ENCODE peak calls at places on chromosomes 1 and 21, in seven cellular contexts. B, M, R, L, J, K and W are unnamed samples.

GRCh38 chr1:24727490-24728214 is 17.6 kb upstream of the CLIC4 start:
- DNase-seq in B (peak), M (peak), R (peak), L (peak), J (peak), K (peak), W (no peak)

GRCh38 chr1:93690921-93691789 is 9.5 kb upstream of the BCAR3 start:
- DNase-seq in B (no peak), M (no peak), R (no peak), L (no peak), J (no peak), K (no peak), W (no peak)

GRCh38 chr1:38489844-38490270 is 369.7 kb downstream of the RRAGC start:
- DNase-seq in B (no peak), M (peak), R (peak), L (peak), J (no peak), K (no peak), W (peak)

GRCh38 chr1:39394598-39394997 is 96.8 kb upstream of the BMP8A start:
- DNase-seq in B (no peak), M (no peak), R (no peak), L (no peak), J (no peak), K (no peak), W (no peak)

GRCh38 chr21:17441370-17441769 is 71.5 kb upstream of the CXADR start:
- DNase-seq in B (no peak), M (no peak), R (peak), L (peak), J (no peak), K (peak), W (no peak)

GRCh38 chr1:66505671-66506392 is 28.1 kb upstream of the SGIP1 start:
- DNase-seq in B (no peak), M (no peak), R (peak), L (peak), J (no peak), K (peak), W (no peak)

GRCh38 chr1:199279872-199280649 is 641.2 kb downstream of the PTPRC start:
- DNase-seq in B (no peak), M (no peak), R (peak), L (peak), J (no peak), K (peak), W (no peak)

GRCh38 chr1:86445919-86446318 is 21.9 kb downstream of the CLCA2 start:
- DNase-seq in B (no peak), M (no peak), R (no peak), L (no peak), J (no peak), K (no peak), W (no peak)

GRCh38 chr21:33866851-33867250 is 48.8 kb downstream of the ATP5PO start:
- DNase-seq in B (no peak), M (no peak), R (peak), L (no peak), J (no peak), K (peak), W (peak)

GRCh38 chr1:30908446-30908885 is at the start of gene SDC3:
- DNase-seq in B (no peak), M (no peak), R (peak), L (peak), J (no peak), K (no peak), W (no peak)

GRCh38 chr1:41452704-41453350 is 31.7 kb downstream of the EDN2 start:
- DNase-seq in B (no peak), M (no peak), R (no peak), L (no peak), J (no peak), K (no peak), W (no peak)

GRCh38 chr1:181936768-181937581 is 124.5 kb downstream of the ZNF648 start:
- DNase-seq in B (no peak), M (peak), R (no peak), L (no peak), J (no peak), K (no peak), W (no peak)

GRCh38 chr1:160636076-160636475 is 10.8 kb downstream of the SLAMF1 start:
- DNase-seq in B (no peak), M (no peak), R (no peak), L (no peak), J (no peak), K (no peak), W (no peak)

GRCh38 chr1:52359676-52360594 is 6.1 kb downstream of the CC2D1B start:
- DNase-seq in B (no peak), M (no peak), R (no peak), L (no peak), J (no peak), K (no peak), W (no peak)

DNA sequence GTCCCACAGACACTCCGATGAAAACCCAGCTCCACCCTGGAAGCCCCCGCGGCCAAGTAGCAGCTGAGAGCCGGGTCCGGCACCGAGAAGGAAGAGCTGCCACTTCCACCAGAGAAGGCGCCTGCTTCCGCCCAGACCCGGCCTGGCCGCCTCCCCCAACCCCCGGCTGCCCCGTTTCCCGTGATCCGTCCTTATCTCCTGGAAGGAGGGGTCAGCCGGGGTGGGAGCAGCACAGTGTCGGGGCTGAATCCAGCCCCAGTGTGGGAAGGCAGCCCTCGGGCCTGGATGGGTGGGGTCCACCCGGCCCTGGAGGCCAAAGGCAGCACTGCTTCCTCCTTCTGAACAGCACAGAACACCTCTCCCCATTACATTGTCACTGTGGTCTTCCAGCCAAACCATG is 69.4 kb downstream of the MEGF6 start:
- DNase-seq in B (no peak), M (no peak), R (no peak), L (no peak), J (no peak), K (no peak), W (no peak)
- TF ChIP-seq CTCF in B (no peak), M (no peak), R (no peak), L (no peak), J (no peak), K (no peak), W (no peak)

GRCh38 chr21:16305686-16306085 is 575.9 kb downstream of the USP25 start:
- DNase-seq in B (no peak), M (no peak), R (no peak), L (peak), J (peak), K (peak), W (no peak)
- H3K4me3 ChIP-seq in B (no peak), M (no peak), R (peak), L (no peak), J (peak), K (no peak), W (no peak)

GRCh38 chr1:239383714-239384113 is 2.7 kb upstream of the CHRM3 start:
- DNase-seq in B (no peak), M (no peak), R (no peak), L (no peak), J (no peak), K (no peak), W (no peak)

GRCh38 chr1:239388578-239388977 is 2.2 kb downstream of the CHRM3 start:
- DNase-seq in B (no peak), M (no peak), R (peak), L (no peak), J (no peak), K (no peak), W (no peak)

GRCh38 chr1:239389703-239390102 is 3.3 kb downstream of the CHRM3 start:
- DNase-seq in B (no peak), M (no peak), R (peak), L (no peak), J (no peak), K (no peak), W (no peak)

GRCh38 chr1:239387304-239388231 is 1.2 kb downstream of the CHRM3 start:
- DNase-seq in B (no peak), M (no peak), R (peak), L (no peak), J (peak), K (peak), W (no peak)

DNA sequence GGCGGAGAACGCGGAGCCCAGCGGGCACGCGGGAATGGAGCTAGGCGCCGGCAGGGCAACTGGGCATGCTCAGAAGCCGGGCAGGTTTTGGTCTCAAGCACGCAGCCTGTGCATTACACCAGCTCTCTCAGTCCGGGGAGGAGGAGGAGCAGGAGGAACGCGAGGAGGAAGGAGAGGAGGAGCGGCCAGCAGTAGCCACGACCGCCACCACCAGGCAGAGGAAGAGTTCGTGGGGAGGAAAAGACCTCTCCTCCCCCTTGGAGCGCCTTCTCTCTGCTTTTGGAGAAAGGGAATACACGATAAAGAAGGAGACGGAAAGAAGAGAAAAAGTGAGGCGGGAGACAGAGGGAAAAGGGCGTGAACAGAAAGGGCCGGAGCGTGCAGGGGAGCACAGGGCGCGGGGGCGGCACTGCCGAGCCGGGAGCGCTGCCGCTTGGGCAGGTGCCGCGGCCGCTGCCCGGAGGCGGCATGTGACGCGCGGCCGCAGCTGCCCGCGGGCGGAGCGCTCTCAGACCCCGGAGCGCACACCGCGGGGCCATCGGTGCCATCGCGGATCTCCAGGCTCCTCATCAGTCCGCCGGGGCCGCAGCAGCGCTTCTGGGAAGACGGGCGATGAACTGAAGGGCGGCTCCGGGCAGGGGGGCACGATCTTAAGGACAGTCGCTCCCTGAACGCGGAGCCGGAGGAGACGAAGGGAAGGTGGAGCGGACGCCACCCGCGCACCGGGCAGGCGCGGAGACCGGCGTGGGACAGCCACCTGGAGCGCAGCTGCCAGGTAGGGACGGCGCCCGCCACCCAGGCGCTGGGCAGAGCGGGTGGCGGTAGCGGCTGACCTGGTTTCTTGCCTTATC is at the start of gene CHRM3:
- DNase-seq in B (peak), M (no peak), R (peak), L (no peak), J (peak), K (peak), W (no peak)
- TF ChIP-seq CTCF in B (no peak), M (no peak), R (no peak), L (no peak), J (no peak), K (no peak), W (no peak)

DNA sequence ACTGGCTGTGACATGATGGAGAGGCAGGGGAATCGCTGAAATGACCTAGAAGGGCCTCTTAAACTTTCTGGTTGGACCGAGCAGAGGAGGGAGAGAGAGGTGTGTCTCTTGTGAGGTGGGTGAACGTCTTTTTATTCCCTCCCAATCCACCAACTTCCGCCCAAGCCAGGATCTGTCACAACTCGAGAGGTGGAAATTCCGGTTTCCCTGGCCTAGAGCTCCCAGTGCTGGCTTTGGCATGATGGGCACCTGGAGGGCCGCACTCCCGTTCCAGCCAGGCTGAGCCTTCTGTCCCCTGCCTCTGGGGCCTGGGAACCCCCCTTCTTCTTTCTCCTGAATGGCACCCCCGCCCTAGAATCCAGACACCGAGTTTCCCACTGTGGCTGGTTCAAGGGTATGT is at the start of gene SEMA4A:
- DNase-seq in B (no peak), M (no peak), R (no peak), L (no peak), J (no peak), K (no peak), W (no peak)
- H3K4me3 ChIP-seq in B (no peak), M (peak), R (no peak), L (no peak), J (no peak), K (no peak), W (no peak)

DNA sequence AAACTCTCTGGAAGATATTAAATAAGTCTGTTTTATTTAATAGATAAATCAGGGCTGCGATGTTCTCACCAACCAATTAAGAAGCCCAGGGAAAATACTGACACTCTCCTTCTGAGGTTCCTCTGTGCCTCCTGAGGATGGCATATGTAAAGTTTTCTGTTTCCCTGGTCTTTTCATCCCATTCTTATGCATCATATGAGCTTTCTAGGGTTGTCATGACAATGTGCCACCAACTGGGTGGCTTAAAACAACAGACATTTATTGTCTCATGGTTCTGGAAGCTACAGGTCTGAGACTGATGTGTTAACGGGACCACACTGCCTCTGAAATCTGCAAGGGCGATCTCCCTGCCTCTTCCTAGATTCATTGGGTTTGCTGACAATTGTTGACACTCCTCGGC is 308.4 kb downstream of the RGS7 start:
- DNase-seq in B (no peak), M (no peak), R (no peak), L (no peak), J (no peak), K (no peak), W (no peak)
- TF ChIP-seq CTCF in B (no peak), M (no peak), R (no peak), L (no peak), J (no peak), K (no peak), W (no peak)

GRCh38 chr1:45265244-45265643 is 58.8 kb upstream of the ZSWIM5 start:
- DNase-seq in B (no peak), M (no peak), R (no peak), L (no peak), J (no peak), K (no peak), W (no peak)
- H3K4me3 ChIP-seq in B (no peak), M (no peak), R (no peak), L (no peak), J (no peak), K (no peak), W (no peak)

DNA sequence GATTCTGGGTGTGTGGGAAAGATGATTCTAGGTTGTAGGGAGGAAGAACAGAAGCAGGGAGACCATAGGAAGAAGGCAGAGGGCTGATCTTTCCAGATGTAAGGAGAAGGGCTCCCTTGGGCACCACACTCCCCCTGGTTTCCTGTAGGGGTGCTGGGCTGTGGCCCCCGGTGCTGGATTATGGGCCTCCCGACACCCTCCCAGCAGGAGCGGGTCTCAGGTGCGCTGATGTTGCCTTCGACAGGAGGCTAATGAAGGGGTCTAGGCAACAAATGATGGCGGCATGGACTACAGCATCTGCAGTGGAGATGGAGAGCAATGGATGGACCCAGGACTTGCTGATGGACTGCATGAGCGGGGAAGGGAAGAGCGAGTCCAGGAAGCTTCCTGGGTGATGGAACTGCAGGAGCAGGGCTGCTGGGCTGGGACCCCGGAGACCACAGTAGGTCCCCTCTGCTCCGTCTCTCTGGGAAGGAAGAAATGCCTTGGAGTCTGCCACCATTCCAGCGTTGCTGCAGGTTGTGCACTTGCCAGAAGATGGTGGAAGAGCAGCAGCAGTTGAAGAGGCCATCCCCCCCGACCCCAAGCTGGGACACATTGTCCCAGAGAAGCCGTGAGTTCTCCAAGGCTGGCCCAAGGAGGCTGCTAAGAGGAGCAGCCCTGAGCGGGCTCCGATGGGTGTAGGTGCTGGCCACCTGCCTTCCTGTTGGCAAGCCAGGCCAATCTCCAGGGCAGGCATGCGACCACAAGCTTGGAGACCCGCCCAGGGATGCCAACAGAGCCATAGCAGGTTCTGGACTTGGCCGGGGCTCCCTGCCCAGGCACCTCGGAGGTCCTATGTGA is 95.4 kb upstream of the VAMP3 start:
- DNase-seq in B (no peak), M (no peak), R (no peak), L (no peak), J (no peak), K (no peak), W (no peak)
- TF ChIP-seq CTCF in B (no peak), M (no peak), R (no peak), L (no peak), J (no peak), K (no peak), W (no peak)

DNA sequence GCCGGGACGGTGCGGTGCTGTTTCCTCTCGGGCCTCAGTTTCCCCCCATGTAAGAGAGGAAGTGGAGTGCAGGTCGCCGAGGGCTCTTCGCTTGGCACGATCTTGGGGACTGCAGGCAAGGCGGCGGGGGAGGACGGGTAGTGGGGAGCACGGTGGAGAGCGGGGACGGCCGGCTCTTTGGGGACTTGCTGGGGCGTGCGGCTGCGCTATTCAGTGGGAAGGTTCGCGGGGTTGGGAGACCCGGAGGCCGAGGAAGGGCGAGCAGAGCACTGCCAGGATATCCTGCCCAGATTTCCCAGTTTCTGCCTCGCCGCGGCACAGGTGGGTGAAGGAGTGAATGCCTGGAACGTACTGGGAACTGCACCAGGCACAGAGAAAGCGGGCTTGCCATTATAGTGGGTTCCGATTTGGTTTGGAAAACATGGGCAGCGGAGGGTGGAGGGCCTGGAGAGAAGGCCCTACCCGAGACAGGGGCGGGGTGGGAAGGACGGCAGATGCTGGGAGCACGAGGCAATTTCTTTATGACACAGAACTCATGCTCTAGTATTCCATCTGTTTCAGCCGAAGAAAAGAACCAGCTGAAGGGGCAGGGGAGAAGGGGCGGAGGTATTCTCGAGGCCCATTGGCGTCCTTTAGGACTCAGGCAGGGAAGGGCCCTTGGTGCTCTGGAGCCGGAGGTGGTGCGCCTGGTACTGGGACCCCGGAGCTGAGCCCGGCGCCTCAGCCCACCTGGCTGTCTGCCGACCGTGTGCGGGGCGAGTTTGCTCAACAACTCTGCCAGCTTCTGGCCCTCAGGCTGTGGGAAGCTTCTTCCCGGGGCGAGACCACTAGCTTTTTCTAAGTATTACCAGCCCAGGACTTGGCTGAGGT is 970 bp downstream of the PCSK9 start:
- DNase-seq in B (no peak), M (no peak), R (no peak), L (no peak), J (no peak), K (no peak), W (no peak)
- H3K4me3 ChIP-seq in B (peak), M (no peak), R (peak), L (no peak), J (no peak), K (peak), W (peak)